ENCODE peak calls at places on chromosome 2, in eight cellular contexts. One of them, this sample, is unnamed.

GRCh38 chr2:147374410-147374811 is 470.4 kb upstream of the ACVR2A start:
- DNase-seq in NCI-H1105 treated with DMSO at 0.1 percent for 48 hours: peak; percentile 94
- DNase-seq in midbrain: no peak
- DNase-seq in skeletal muscle cell: no peak
- DNase-seq in NCI-H1092 treated with DMSO at 0.1 percent for 48 hours: peak; percentile 73
- DNase-seq in omental fat pad: no peak
- DNase-seq in ACHN: no peak
- DNase-seq in NCI-H460: no peak
- DNase-seq in this sample: peak; percentile 18

GRCh38 chr2:218026676-218027425 is 24.1 kb upstream of the TNS1 start:
- DNase-seq in NCI-H1092 treated with DMSO at 0.1 percent for 48 hours: no peak
- DNase-seq in skeletal muscle cell: no peak
- DNase-seq in ACHN: no peak
- DNase-seq in NCI-H460: no peak
- DNase-seq in midbrain: no peak
- DNase-seq in omental fat pad: no peak
- DNase-seq in NCI-H1105 treated with DMSO at 0.1 percent for 48 hours: peak; percentile 7
- DNase-seq in this sample: peak; percentile 85

GRCh38 chr2:226600184-226600583 is 199.4 kb downstream of the IRS1 start:
- DNase-seq in midbrain: no peak
- DNase-seq in NCI-H1105 treated with DMSO at 0.1 percent for 48 hours: no peak
- DNase-seq in NCI-H460: no peak
- DNase-seq in ACHN: no peak
- DNase-seq in NCI-H1092 treated with DMSO at 0.1 percent for 48 hours: no peak
- DNase-seq in skeletal muscle cell: no peak
- DNase-seq in omental fat pad: no peak
- DNase-seq in this sample: no peak

GRCh38 chr2:238576674-238577073 is 149.9 kb downstream of the ASB1 start:
- DNase-seq in midbrain: no peak
- DNase-seq in NCI-H460: no peak
- DNase-seq in omental fat pad: no peak
- DNase-seq in skeletal muscle cell: no peak
- DNase-seq in NCI-H1105 treated with DMSO at 0.1 percent for 48 hours: no peak
- DNase-seq in NCI-H1092 treated with DMSO at 0.1 percent for 48 hours: no peak
- DNase-seq in ACHN: no peak
- DNase-seq in this sample: no peak

GRCh38 chr2:238966274-238966937 is 118.5 kb downstream of the TWIST2 start:
- DNase-seq in NCI-H1105 treated with DMSO at 0.1 percent for 48 hours: no peak
- DNase-seq in ACHN: no peak
- DNase-seq in NCI-H460: no peak
- DNase-seq in skeletal muscle cell: no peak
- DNase-seq in omental fat pad: no peak
- DNase-seq in midbrain: no peak
- DNase-seq in NCI-H1092 treated with DMSO at 0.1 percent for 48 hours: no peak
- DNase-seq in this sample: peak; percentile 78

GRCh38 chr2:61177727-61178549 is 15.9 kb downstream of the C2orf74 start:
- DNase-seq in skeletal muscle cell: no peak
- DNase-seq in omental fat pad: no peak
- DNase-seq in NCI-H460: no peak
- DNase-seq in ACHN: peak; percentile 37
- DNase-seq in midbrain: peak; percentile 62
- DNase-seq in NCI-H1092 treated with DMSO at 0.1 percent for 48 hours: no peak
- DNase-seq in NCI-H1105 treated with DMSO at 0.1 percent for 48 hours: no peak
- DNase-seq in this sample: peak; percentile 52

GRCh38 chr2:133885847-133886246 is 317.6 kb upstream of the NCKAP5 start:
- DNase-seq in NCI-H1092 treated with DMSO at 0.1 percent for 48 hours: no peak
- DNase-seq in NCI-H460: no peak
- DNase-seq in NCI-H1105 treated with DMSO at 0.1 percent for 48 hours: no peak
- DNase-seq in midbrain: no peak
- DNase-seq in omental fat pad: no peak
- DNase-seq in skeletal muscle cell: no peak
- DNase-seq in ACHN: peak; percentile 15
- DNase-seq in this sample: no peak

GRCh38 chr2:168699834-168700417 is 102.5 kb upstream of the NOSTRIN start:
- DNase-seq in NCI-H460: no peak
- DNase-seq in omental fat pad: peak; percentile 30
- DNase-seq in skeletal muscle cell: peak; percentile 81
- DNase-seq in ACHN: no peak
- DNase-seq in midbrain: peak; percentile 39
- DNase-seq in NCI-H1105 treated with DMSO at 0.1 percent for 48 hours: peak; percentile 8
- DNase-seq in NCI-H1092 treated with DMSO at 0.1 percent for 48 hours: peak; percentile 40
- DNase-seq in this sample: peak; percentile 88

GRCh38 chr2:45890094-45890646 is 238.7 kb downstream of the PRKCE start:
- DNase-seq in NCI-H460: no peak
- DNase-seq in NCI-H1092 treated with DMSO at 0.1 percent for 48 hours: no peak
- DNase-seq in ACHN: no peak
- DNase-seq in midbrain: no peak
- DNase-seq in NCI-H1105 treated with DMSO at 0.1 percent for 48 hours: no peak
- DNase-seq in omental fat pad: no peak
- DNase-seq in skeletal muscle cell: no peak
- DNase-seq in this sample: no peak

GRCh38 chr2:210537021-210537650 is 19.3 kb upstream of the CPS1 start:
- DNase-seq in midbrain: no peak
- DNase-seq in ACHN: no peak
- DNase-seq in omental fat pad: no peak
- DNase-seq in skeletal muscle cell: no peak
- DNase-seq in NCI-H1092 treated with DMSO at 0.1 percent for 48 hours: no peak
- DNase-seq in NCI-H1105 treated with DMSO at 0.1 percent for 48 hours: peak; percentile 6
- DNase-seq in NCI-H460: no peak
- DNase-seq in this sample: no peak

GRCh38 chr2:16655457-16655837 is 10.2 kb downstream of the CYRIA start:
- DNase-seq in NCI-H460: no peak
- DNase-seq in NCI-H1105 treated with DMSO at 0.1 percent for 48 hours: no peak
- DNase-seq in omental fat pad: no peak
- DNase-seq in ACHN: no peak
- DNase-seq in skeletal muscle cell: no peak
- DNase-seq in midbrain: no peak
- DNase-seq in NCI-H1092 treated with DMSO at 0.1 percent for 48 hours: no peak
- DNase-seq in this sample: no peak

GRCh38 chr2:166592750-166593149 is 98.7 kb upstream of the SCN7A start:
- DNase-seq in NCI-H1092 treated with DMSO at 0.1 percent for 48 hours: no peak
- DNase-seq in NCI-H460: no peak
- DNase-seq in midbrain: no peak
- DNase-seq in NCI-H1105 treated with DMSO at 0.1 percent for 48 hours: no peak
- DNase-seq in skeletal muscle cell: no peak
- DNase-seq in omental fat pad: no peak
- DNase-seq in ACHN: no peak
- DNase-seq in this sample: no peak

GRCh38 chr2:168884990-168885389 is 5.2 kb downstream of the SPC25 start:
- DNase-seq in omental fat pad: no peak
- DNase-seq in midbrain: no peak
- DNase-seq in ACHN: peak; percentile 37
- DNase-seq in skeletal muscle cell: peak; percentile 0
- DNase-seq in NCI-H1105 treated with DMSO at 0.1 percent for 48 hours: no peak
- DNase-seq in NCI-H1092 treated with DMSO at 0.1 percent for 48 hours: no peak
- DNase-seq in NCI-H460: no peak
- DNase-seq in this sample: no peak

GRCh38 chr2:58702302-58702696 is 461.2 kb upstream of the FANCL start:
- DNase-seq in skeletal muscle cell: no peak
- DNase-seq in NCI-H1092 treated with DMSO at 0.1 percent for 48 hours: no peak
- DNase-seq in omental fat pad: no peak
- DNase-seq in NCI-H1105 treated with DMSO at 0.1 percent for 48 hours: no peak
- DNase-seq in ACHN: no peak
- DNase-seq in NCI-H460: no peak
- DNase-seq in midbrain: no peak
- DNase-seq in this sample: no peak

GRCh38 chr2:69997296-69998184 is 36.1 kb upstream of the ASPRV1 start:
- DNase-seq in skeletal muscle cell: peak; percentile 4
- DNase-seq in omental fat pad: no peak
- DNase-seq in NCI-H1105 treated with DMSO at 0.1 percent for 48 hours: no peak
- DNase-seq in NCI-H460: peak; percentile 13
- DNase-seq in ACHN: peak; percentile 52
- DNase-seq in NCI-H1092 treated with DMSO at 0.1 percent for 48 hours: no peak
- DNase-seq in midbrain: no peak
- DNase-seq in this sample: no peak

GRCh38 chr2:100066856-100067255 is 75.5 kb downstream of the AFF3 start:
- DNase-seq in skeletal muscle cell: no peak
- DNase-seq in NCI-H1092 treated with DMSO at 0.1 percent for 48 hours: no peak
- DNase-seq in omental fat pad: no peak
- DNase-seq in NCI-H1105 treated with DMSO at 0.1 percent for 48 hours: no peak
- DNase-seq in midbrain: no peak
- DNase-seq in NCI-H460: no peak
- DNase-seq in ACHN: no peak
- DNase-seq in this sample: no peak

GRCh38 chr2:142189506-142189905 is 58.7 kb upstream of the LRP1B start:
- DNase-seq in skeletal muscle cell: no peak
- DNase-seq in NCI-H1092 treated with DMSO at 0.1 percent for 48 hours: no peak
- DNase-seq in NCI-H460: no peak
- DNase-seq in omental fat pad: no peak
- DNase-seq in ACHN: no peak
- DNase-seq in NCI-H1105 treated with DMSO at 0.1 percent for 48 hours: no peak
- DNase-seq in midbrain: no peak
- DNase-seq in this sample: no peak

GRCh38 chr2:159968282-159968900 is 94.0 kb downstream of the PLA2R1 start:
- DNase-seq in midbrain: peak; percentile 15
- DNase-seq in NCI-H1092 treated with DMSO at 0.1 percent for 48 hours: peak; percentile 14
- DNase-seq in skeletal muscle cell: no peak
- DNase-seq in ACHN: peak; percentile 70
- DNase-seq in omental fat pad: no peak
- DNase-seq in NCI-H460: peak; percentile 30
- DNase-seq in NCI-H1105 treated with DMSO at 0.1 percent for 48 hours: peak; percentile 44
- DNase-seq in this sample: no peak

GRCh38 chr2:146806295-146807005 is 1038.4 kb upstream of the ACVR2A start:
- DNase-seq in skeletal muscle cell: peak; percentile 28
- DNase-seq in NCI-H460: no peak
- DNase-seq in NCI-H1105 treated with DMSO at 0.1 percent for 48 hours: no peak
- DNase-seq in omental fat pad: no peak
- DNase-seq in NCI-H1092 treated with DMSO at 0.1 percent for 48 hours: no peak
- DNase-seq in ACHN: no peak
- DNase-seq in midbrain: no peak
- DNase-seq in this sample: no peak

This sample was measured in lower leg skin.